ENCODE peak calls at places on chromosomes 13 and 19, in six cellular contexts. E is type B pancreatic cell, T is B cell, H is transverse colon, N is neural progenitor cell, Y is colonic mucosa. Q is an unnamed sample.

GRCh38 chr19:55258476-55258827 is 365 bp downstream of the PPP6R1 start:
- DNase-seq in E (no peak), T (no peak), H (no peak), N (peak), Y (peak), Q (peak)

GRCh38 chr19:13629687-13630357 is 123.5 kb upstream of the CACNA1A start:
- DNase-seq in E (no peak), T (no peak), H (no peak), N (no peak), Y (no peak), Q (no peak)

GRCh38 chr19:5352229-5352763 is 11.7 kb upstream of the PTPRS start:
- DNase-seq in E (no peak), T (no peak), H (no peak), N (peak), Y (no peak), Q (no peak)

GRCh38 chr13:21677075-21677628 is 6.3 kb downstream of the FGF9 start:
- DNase-seq in E (no peak), T (no peak), H (no peak), N (no peak), Y (no peak), Q (peak)

GRCh38 chr19:10800488-10800887 is 35.5 kb downstream of the TMED1 start:
- DNase-seq in E (no peak), T (no peak), H (no peak), N (no peak), Y (no peak), Q (no peak)

GRCh38 chr19:18494267-18494607 is 27.6 kb downstream of the ELL start:
- DNase-seq in E (no peak), T (no peak), H (no peak), N (no peak), Y (no peak), Q (no peak)

GRCh38 chr13:114152831-114153371 is 20.5 kb upstream of the RASA3 start:
- DNase-seq in E (no peak), T (no peak), H (no peak), N (peak), Y (no peak), Q (no peak)

GRCh38 chr13:113917096-113917495 is 53.2 kb upstream of the GAS6 start:
- DNase-seq in E (peak), T (peak), H (no peak), N (no peak), Y (peak), Q (no peak)

GRCh38 chr19:966481-967088 is 17.6 kb upstream of the WDR18 start:
- DNase-seq in E (no peak), T (no peak), H (no peak), N (no peak), Y (no peak), Q (no peak)

GRCh38 chr19:512548-513365 is 5.5 kb downstream of the TPGS1 start:
- DNase-seq in E (no peak), T (no peak), H (no peak), N (no peak), Y (no peak), Q (no peak)

GRCh38 chr13:50991624-50992610 is 82.3 kb downstream of the RNASEH2B start:
- DNase-seq in E (no peak), T (no peak), H (no peak), N (no peak), Y (no peak), Q (no peak)

GRCh38 chr13:108365255-108365654 is 95.7 kb downstream of the TNFSF13B start:
- DNase-seq in E (no peak), T (no peak), H (no peak), N (no peak), Y (no peak), Q (no peak)

DNA sequence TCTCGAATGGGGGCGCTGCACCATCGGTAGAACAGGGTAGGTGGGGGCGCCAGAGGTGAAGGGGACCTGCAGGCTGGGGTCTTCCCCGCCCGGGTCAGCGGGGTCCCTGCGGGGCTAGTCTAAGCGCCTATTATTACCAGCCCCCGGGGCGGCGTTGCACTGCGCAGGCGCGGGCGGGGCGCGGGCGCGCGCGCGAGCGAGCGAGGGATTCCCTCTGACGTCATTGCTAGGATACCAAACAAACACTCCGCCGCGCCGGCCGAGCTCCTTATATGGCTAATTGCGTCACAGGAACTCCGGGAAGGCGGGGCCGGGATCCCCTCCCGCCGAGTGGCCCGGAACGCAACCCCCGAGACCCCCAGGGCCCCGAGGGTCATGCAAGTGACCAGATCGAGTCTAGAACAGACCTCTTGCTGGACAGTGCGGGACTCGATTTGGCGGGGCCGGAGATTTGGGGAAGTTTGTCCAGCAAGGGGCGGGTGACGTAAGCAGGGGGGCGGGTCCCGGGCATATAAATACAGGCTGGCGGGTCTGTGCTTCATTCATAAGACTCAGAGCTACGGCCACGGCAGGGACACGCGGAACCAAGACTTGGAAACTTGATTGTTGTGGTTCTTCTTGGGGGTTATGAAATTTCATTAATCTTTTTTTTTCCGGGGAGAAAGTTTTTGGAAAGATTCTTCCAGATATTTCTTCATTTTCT is at the start of gene FOSB:
- DNase-seq in E (peak), T (peak), H (peak), N (peak), Y (peak), Q (peak)
- TF ChIP-seq CTCF in E (peak), T (no peak), H (no peak), N (peak), Y (no peak), Q (no peak)

DNA sequence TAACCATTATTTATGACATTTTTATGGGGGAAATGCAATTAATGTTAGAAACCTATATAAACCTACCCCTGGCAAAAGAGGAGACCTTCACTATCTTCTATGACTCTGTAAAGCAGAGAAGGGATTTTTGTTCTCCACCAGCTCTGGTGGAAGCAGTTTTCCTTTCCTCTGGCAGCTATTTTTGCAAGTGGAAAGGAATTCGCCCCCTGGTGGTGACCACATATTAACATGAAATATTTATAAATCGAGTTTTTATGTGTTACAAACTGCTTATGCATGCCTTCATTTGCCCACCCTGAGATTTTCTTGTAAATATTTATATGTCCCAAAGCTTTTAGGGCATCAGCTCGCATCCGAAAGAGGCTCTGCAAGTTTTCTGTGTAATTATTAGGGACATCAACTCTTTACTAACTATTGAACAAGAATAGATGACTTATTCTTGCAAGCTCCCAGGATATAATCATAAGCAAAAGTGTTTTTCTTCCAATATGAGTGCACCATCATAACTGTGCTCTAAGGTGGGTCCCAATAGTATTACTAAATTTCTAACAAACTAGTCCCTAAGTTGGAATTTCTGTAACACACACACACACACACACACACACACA is 62.4 kb downstream of the SERTM1 start:
- DNase-seq in E (no peak), T (no peak), H (peak), N (peak), Y (peak), Q (peak)
- TF ChIP-seq CTCF in E (peak), T (peak), H (peak), N (peak), Y (peak), Q (peak)

DNA sequence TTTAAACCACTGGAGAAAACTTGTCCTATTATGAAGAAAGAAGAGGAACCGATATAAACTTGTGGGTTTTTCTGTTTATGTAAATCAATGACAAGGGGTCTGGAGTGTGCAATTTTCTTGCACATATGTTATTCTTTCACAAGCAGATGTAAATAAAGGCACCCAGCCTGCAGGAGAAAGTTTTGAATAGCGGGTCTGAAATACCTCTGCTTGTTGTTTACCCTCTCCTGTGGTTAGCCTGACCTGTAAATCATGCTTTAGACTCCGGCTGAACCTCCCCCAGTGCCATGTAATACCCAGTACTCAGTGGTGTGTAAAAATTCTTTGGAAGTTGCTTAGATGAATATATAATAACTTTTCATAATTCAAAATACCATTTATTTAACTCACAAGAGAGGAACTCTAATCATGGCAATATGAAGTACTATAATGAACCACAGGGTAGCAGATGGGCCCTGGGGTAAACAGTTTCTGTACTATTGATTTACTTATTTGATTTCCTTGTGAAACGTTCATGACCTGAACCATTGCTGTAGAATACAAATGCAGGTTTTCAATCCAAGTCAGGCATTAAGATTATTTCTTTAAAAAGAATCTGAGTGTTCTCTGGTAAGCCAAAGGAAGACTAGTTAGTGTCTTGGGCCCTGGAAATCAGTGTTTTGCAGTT is 245.1 kb downstream of the LMO7 start:
- DNase-seq in E (no peak), T (no peak), H (no peak), N (no peak), Y (no peak), Q (no peak)
- TF ChIP-seq CTCF in E (no peak), T (no peak), H (no peak), N (no peak), Y (no peak), Q (no peak)

DNA sequence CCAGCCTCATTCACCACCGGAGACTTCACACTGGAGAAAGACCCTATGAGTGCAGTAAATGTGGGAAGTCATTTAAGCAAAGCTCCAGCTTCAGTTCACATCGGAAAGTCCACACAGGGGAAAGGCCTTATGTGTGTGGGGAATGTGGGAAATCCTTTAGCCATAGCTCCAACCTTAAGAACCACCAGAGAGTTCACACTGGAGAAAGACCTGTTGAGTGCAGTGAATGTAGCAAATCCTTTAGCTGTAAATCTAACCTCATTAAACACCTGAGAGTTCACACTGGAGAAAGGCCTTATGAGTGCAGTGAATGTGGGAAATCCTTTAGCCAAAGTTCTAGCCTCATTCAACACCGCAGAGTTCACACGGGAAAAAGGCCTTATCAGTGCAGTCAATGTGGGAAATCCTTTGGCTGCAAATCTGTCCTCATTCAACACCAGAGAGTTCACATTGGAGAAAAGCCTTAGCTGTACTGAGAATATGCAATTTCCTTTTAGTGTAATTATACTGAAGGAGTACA is 8.8 kb downstream of the ZNF211 start:
- DNase-seq in E (no peak), T (no peak), H (no peak), N (no peak), Y (no peak), Q (no peak)
- TF ChIP-seq CTCF in E (no peak), T (no peak), H (no peak), N (no peak), Y (no peak), Q (no peak)